ENCODE peak calls at places on chromosomes 11 and 22, in five cellular contexts. N is GM04504; T is ELF-1; B is skeletal muscle cell; W is CD4-positive, alpha-beta memory T cell. K is an unnamed sample.

GRCh38 chr11:44622190-44622650 is 56.8 kb downstream of the CD82 start:
- DNase-seq in N (no peak), T (peak; percentile 0), B (no peak), W (no peak), K (no peak)

GRCh38 chr11:1342946-1343345 is 33.5 kb upstream of the TOLLIP start:
- DNase-seq in N (no peak), T (no peak), B (no peak), W (no peak), K (no peak)

GRCh38 chr11:12724301-12725046 is 50.3 kb downstream of the TEAD1 start:
- DNase-seq in N (peak; percentile 68), T (peak; percentile 93), B (peak; percentile 88), W (no peak), K (peak; percentile 27)

GRCh38 chr22:29784451-29785361 is 17.5 kb downstream of the UQCR10 start:
- DNase-seq in N (no peak), T (no peak), B (no peak), W (no peak), K (no peak)

GRCh38 chr22:38292694-38293093 is 19.9 kb upstream of the TMEM184B start:
- DNase-seq in N (no peak), T (no peak), B (no peak), W (no peak), K (no peak)

GRCh38 chr11:114060402-114061052 is 1.0 kb downstream of the ZBTB16 start:
- DNase-seq in N (no peak), T (peak; percentile 51), B (no peak), W (no peak), K (no peak)

GRCh38 chr11:130103296-130103814 is 33.7 kb downstream of the APLP2 start:
- DNase-seq in N (peak; percentile 96), T (no peak), B (peak; percentile 95), W (no peak), K (peak; percentile 83)

GRCh38 chr22:30565341-30565740 is 9.1 kb downstream of the GAL3ST1 start:
- DNase-seq in N (peak; percentile 40), T (no peak), B (no peak), W (no peak), K (no peak)

GRCh38 chr11:61364012-61364396 is 1.8 kb downstream of the TMEM138 start:
- DNase-seq in N (no peak), T (no peak), B (no peak), W (no peak), K (no peak)

GRCh38 chr11:122769126-122769780 is 69.0 kb upstream of the CRTAM start:
- DNase-seq in N (no peak), T (no peak), B (no peak), W (no peak), K (no peak)

GRCh38 chr11:6210274-6210955 is 5.1 kb downstream of the C11orf42 start:
- DNase-seq in N (no peak), T (no peak), B (no peak), W (no peak), K (no peak)

GRCh38 chr11:65630215-65630614 is 7.7 kb upstream of the SIPA1 start:
- DNase-seq in N (no peak), T (no peak), B (no peak), W (no peak), K (no peak)

GRCh38 chr11:12785901-12786300 is 111.7 kb downstream of the TEAD1 start:
- DNase-seq in N (no peak), T (no peak), B (no peak), W (no peak), K (no peak)

GRCh38 chr11:61949169-61950034 is 749 bp upstream of the BEST1 start:
- DNase-seq in N (peak; percentile 89), T (peak; percentile 72), B (peak; percentile 90), W (no peak), K (peak; percentile 77)

GRCh38 chr11:64834031-64834722 is 10.3 kb downstream of the CDC42BPG start:
- DNase-seq in N (no peak), T (no peak), B (no peak), W (no peak), K (no peak)

GRCh38 chr22:19271856-19272535 is 19.5 kb downstream of the CLTCL1 start:
- DNase-seq in N (no peak), T (no peak), B (no peak), W (no peak), K (no peak)

GRCh38 chr11:118662401-118663271 is 16.8 kb downstream of the TREH start:
- DNase-seq in N (no peak), T (peak; percentile 84), B (no peak), W (no peak), K (no peak)

GRCh38 chr11:2089536-2090165 is 49.5 kb downstream of the IGF2 start:
- DNase-seq in N (no peak), T (peak; percentile 83), B (no peak), W (peak; percentile 19), K (no peak)

GRCh38 chr11:111718436-111719325 is 47.5 kb downstream of the PPP2R1B start:
- DNase-seq in N (no peak), T (no peak), B (peak; percentile 40), W (no peak), K (no peak)

GRCh38 chr11:113554531-113554930 is 79.3 kb upstream of the DRD2 start:
- DNase-seq in N (no peak), T (no peak), B (no peak), W (no peak), K (no peak)

GRCh38 chr22:20432244-20432686 is 5.4 kb downstream of the SCARF2 start:
- DNase-seq in N (no peak), T (no peak), B (no peak), W (no peak), K (no peak)

GRCh38 chr22:26404851-26405357 is 24.2 kb upstream of the ASPHD2 start:
- DNase-seq in N (no peak), T (peak; percentile 18), B (no peak), W (no peak), K (no peak)

K was measured in amniotic stem cell.